ENCODE peak calls at places on chromosomes 1 and 21, in eight cellular contexts. L is GM23338, M is HCT116, X is PC-3, V is SK-N-SH, R is MM.1S, E is OCI-LY7, Y is hepatocyte. K is an unnamed sample.
A peak's percentile ranks its signal among the peaks of the same experiment; 100 is the strongest.

GRCh38 chr1:32116531-32116930 is 8.7 kb downstream of the KPNA6 start:
- DNase-seq in L (no peak), M (no peak), X (no peak), V (no peak), R (no peak), E (no peak), Y (no peak), K (no peak)

GRCh38 chr1:206933333-206933945 is 11.7 kb upstream of the FCMR start:
- DNase-seq in L (peak; percentile 86), M (peak; percentile 34), X (peak; percentile 65), V (peak; percentile 58), R (peak; percentile 89), E (peak; percentile 66), Y (no peak), K (no peak)

GRCh38 chr1:10651793-10652192 is 144.7 kb downstream of the CASZ1 start:
- DNase-seq in L (peak; percentile 66), M (no peak), X (no peak), V (no peak), R (no peak), E (no peak), Y (no peak), K (no peak)

GRCh38 chr1:38064232-38064903 is 17.8 kb upstream of the POU3F1 start:
- DNase-seq in L (peak; percentile 37), M (peak; percentile 64), X (peak; percentile 69), V (no peak), R (no peak), E (no peak), Y (no peak), K (no peak)

GRCh38 chr1:61210435-61211012 is 128.2 kb downstream of the NFIA start:
- DNase-seq in L (no peak), M (no peak), X (peak; percentile 15), V (no peak), R (no peak), E (peak; percentile 11), Y (no peak), K (no peak)

GRCh38 chr1:50985094-50985493 is 15.0 kb downstream of the CDKN2C start:
- DNase-seq in L (no peak), M (no peak), X (no peak), V (no peak), R (no peak), E (no peak), Y (no peak), K (no peak)

GRCh38 chr1:48810740-48811139 is 34.0 kb upstream of the BEND5 start:
- DNase-seq in L (no peak), M (no peak), X (no peak), V (no peak), R (no peak), E (no peak), Y (peak; percentile 17), K (no peak)

GRCh38 chr1:59139396-59139795 is 157.5 kb upstream of the FGGY start:
- DNase-seq in L (no peak), M (peak; percentile 28), X (peak; percentile 92), V (no peak), R (no peak), E (no peak), Y (peak; percentile 73), K (peak; percentile 90)

GRCh38 chr1:236063919-236064673 is 794 bp downstream of the NID1 start:
- DNase-seq in L (peak; percentile 62), M (no peak), X (peak; percentile 47), V (peak; percentile 73), R (no peak), E (no peak), Y (peak; percentile 76), K (no peak)

GRCh38 chr1:43272161-43272560 is 2.4 kb downstream of the TMEM125 start:
- DNase-seq in L (no peak), M (no peak), X (no peak), V (no peak), R (no peak), E (no peak), Y (no peak), K (no peak)

GRCh38 chr1:152347116-152347728 is 12.6 kb downstream of the FLG2 start:
- DNase-seq in L (peak; percentile 83), M (peak; percentile 61), X (peak; percentile 91), V (peak; percentile 10), R (peak; percentile 85), E (peak; percentile 58), Y (peak; percentile 8), K (peak; percentile 33)

GRCh38 chr1:232260861-232261260 is 369.1 kb downstream of the SIPA1L2 start:
- DNase-seq in L (no peak), M (no peak), X (peak; percentile 64), V (no peak), R (no peak), E (no peak), Y (no peak), K (no peak)

GRCh38 chr1:59674605-59675004 is 140.1 kb upstream of the HOOK1 start:
- DNase-seq in L (no peak), M (no peak), X (no peak), V (no peak), R (no peak), E (no peak), Y (no peak), K (no peak)

GRCh38 chr1:77540501-77541161 is 141.8 kb downstream of the ZZZ3 start:
- DNase-seq in L (no peak), M (no peak), X (peak; percentile 86), V (no peak), R (no peak), E (no peak), Y (no peak), K (peak; percentile 89)

GRCh38 chr1:56376188-56376984 is 203.0 kb downstream of the PLPP3 start:
- DNase-seq in L (peak; percentile 57), M (peak; percentile 19), X (peak; percentile 97), V (peak; percentile 6), R (no peak), E (no peak), Y (no peak), K (peak; percentile 91)

GRCh38 chr21:45096216-45096615 is 21.8 kb downstream of the ADARB1 start:
- DNase-seq in L (no peak), M (no peak), X (no peak), V (peak; percentile 65), R (no peak), E (no peak), Y (no peak), K (no peak)

GRCh38 chr21:45098867-45099266 is 24.5 kb downstream of the ADARB1 start:
- DNase-seq in L (peak; percentile 58), M (no peak), X (peak; percentile 52), V (peak; percentile 54), R (peak; percentile 44), E (peak; percentile 56), Y (no peak), K (no peak)

GRCh38 chr21:45095505-45095904 is 21.1 kb downstream of the ADARB1 start:
- DNase-seq in L (no peak), M (no peak), X (no peak), V (no peak), R (no peak), E (no peak), Y (no peak), K (no peak)

GRCh38 chr21:45100866-45101265 is 26.5 kb downstream of the ADARB1 start:
- DNase-seq in L (no peak), M (no peak), X (no peak), V (no peak), R (no peak), E (no peak), Y (no peak), K (no peak)

GRCh38 chr21:45097827-45098387 is 23.5 kb downstream of the ADARB1 start:
- DNase-seq in L (no peak), M (no peak), X (no peak), V (no peak), R (no peak), E (no peak), Y (no peak), K (no peak)
- H4K20me1 ChIP-seq in L (peaks cover 4% of the 10 kb centered on the region), M (no peaks in the 10 kb centered on the region), X (no peaks in the 10 kb centered on the region), V (no peaks in the 10 kb centered on the region), R (no peaks in the 10 kb centered on the region), E (no peaks in the 10 kb centered on the region), Y (peaks cover 11% of the 10 kb centered on the region), K (no peaks in the 10 kb centered on the region)

DNA sequence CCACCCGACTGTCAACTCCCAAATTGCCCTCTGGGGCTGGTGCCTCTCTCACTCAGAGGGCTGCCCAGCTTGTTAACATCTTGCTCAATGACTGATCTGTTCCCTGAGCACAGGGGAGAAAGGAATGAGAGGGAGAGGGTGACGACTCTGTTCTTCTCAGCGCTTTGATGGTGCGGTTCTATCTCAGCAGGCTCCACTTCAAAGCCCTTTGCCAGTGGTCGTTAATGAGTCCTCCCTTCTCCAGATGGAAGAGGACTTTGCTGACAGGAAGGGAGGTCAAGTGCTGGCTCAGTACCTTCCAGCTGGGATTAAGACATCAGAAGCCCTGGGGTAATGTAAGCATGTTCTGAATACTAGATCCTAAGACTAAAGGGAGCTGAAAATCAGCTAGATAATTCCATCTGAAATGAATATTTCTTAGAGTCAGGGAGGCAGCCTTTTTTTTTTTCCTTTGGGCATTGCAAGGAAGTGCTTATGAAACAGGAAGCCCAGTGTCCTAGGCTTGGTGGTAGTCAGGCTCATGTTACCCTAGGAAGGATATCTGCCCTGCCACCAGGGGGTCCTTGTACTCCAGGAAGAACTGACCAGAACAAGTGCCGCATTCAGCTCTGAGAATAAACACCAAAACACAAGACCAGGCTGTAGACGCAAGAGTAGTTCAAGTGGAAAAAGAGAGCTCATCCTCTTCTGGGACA is 4.7 kb downstream of the FMOD start:
- DNase-seq in L (no peak), M (no peak), X (no peak), V (no peak), R (no peak), E (peak; percentile 30), Y (no peak), K (no peak)
- TF ChIP-seq CTCF in L (peak; percentile 18), M (peak; percentile 17), X (peak; percentile 21), V (no peak), R (peak; percentile 12), E (peak; percentile 49), Y (peak; percentile 20), K (peak; percentile 23)

GRCh38 chr1:9536301-9536700 is 3.0 kb upstream of the SLC25A33 start:
- DNase-seq in L (no peak), M (no peak), X (no peak), V (no peak), R (no peak), E (no peak), Y (no peak), K (no peak)
- H3K9me2 ChIP-seq in L (no peaks in the 10 kb centered on the region), M (no peaks in the 10 kb centered on the region), X (no peaks in the 10 kb centered on the region), V (no peaks in the 10 kb centered on the region), R (no peaks in the 10 kb centered on the region), E (no peaks in the 10 kb centered on the region), Y (no peaks in the 10 kb centered on the region), K (no peaks in the 10 kb centered on the region)

GRCh38 chr1:40060351-40060750 is 19.8 kb downstream of the CAP1 start:
- DNase-seq in L (no peak), M (no peak), X (no peak), V (no peak), R (no peak), E (no peak), Y (no peak), K (no peak)

GRCh38 chr1:40059292-40059959 is 18.9 kb downstream of the CAP1 start:
- DNase-seq in L (peak; percentile 90), M (no peak), X (peak; percentile 76), V (no peak), R (peak; percentile 62), E (peak; percentile 78), Y (no peak), K (peak; percentile 29)

GRCh38 chr1:40067023-40067422 is 26.5 kb downstream of the CAP1 start:
- DNase-seq in L (no peak), M (no peak), X (peak; percentile 19), V (no peak), R (no peak), E (no peak), Y (no peak), K (no peak)

GRCh38 chr1:40059960-40060337 is 19.4 kb downstream of the CAP1 start:
- DNase-seq in L (no peak), M (no peak), X (no peak), V (no peak), R (no peak), E (peak; percentile 50), Y (no peak), K (no peak)

GRCh38 chr1:40064797-40065492 is 24.4 kb downstream of the CAP1 start:
- DNase-seq in L (no peak), M (no peak), X (no peak), V (no peak), R (peak; percentile 57), E (peak; percentile 86), Y (no peak), K (no peak)
- H4K20me1 ChIP-seq in L (peaks cover 5% of the 10 kb centered on the region), M (no peaks in the 10 kb centered on the region), X (peaks cover 4% of the 10 kb centered on the region), V (peaks cover 16% of the 10 kb centered on the region), R (no peaks in the 10 kb centered on the region), E (peaks cover 4% of the 10 kb centered on the region), Y (no peaks in the 10 kb centered on the region), K (peaks cover 7% of the 10 kb centered on the region)

K was measured in PC-9.